ENCODE peak calls at places on chromosomes 2 and 18, in seven cellular contexts. T is ovary, P is progenitor cell of endocrine pancreas, D is breast epithelium, M is cardiac muscle cell, Y is pancreas, J is neural progenitor cell. K is an unnamed sample.

GRCh38 chr2:133414486-133415209 is 153.6 kb downstream of the NCKAP5 start:
- DNase-seq in Y (no peak), D (no peak), M (no peak), J (no peak), P (no peak), T (no peak), K (no peak)

GRCh38 chr2:223896751-223897320 is 48.3 kb downstream of the WDFY1 start:
- DNase-seq in D (no peak), Y (no peak), T (no peak), P (no peak), M (no peak), J (no peak), K (no peak)

GRCh38 chr2:64718250-64718866 is 64.6 kb upstream of the SERTAD2 start:
- DNase-seq in M (no peak), D (no peak), T (no peak), P (no peak), J (no peak), Y (no peak), K (no peak)

GRCh38 chr2:70044290-70045040 is 42.8 kb upstream of the PCBP1 start:
- DNase-seq in Y (no peak), T (no peak), J (no peak), D (no peak), P (no peak), M (no peak), K (no peak)

GRCh38 chr2:188079176-188079575 is 212.5 kb upstream of the GULP1 start:
- DNase-seq in D (no peak), P (no peak), M (no peak), J (no peak), Y (no peak), T (no peak), K (no peak)

GRCh38 chr2:26696352-26696816 is 3.9 kb downstream of the KCNK3 start:
- DNase-seq in P (no peak), J (no peak), D (no peak), M (peak), T (no peak), Y (peak), K (no peak)

GRCh38 chr18:75267643-75268184 is 57.1 kb downstream of the TSHZ1 start:
- DNase-seq in D (no peak), M (no peak), T (no peak), Y (no peak), P (no peak), J (no peak), K (no peak)

GRCh38 chr2:234494361-234495075 is 2.4 kb downstream of the ARL4C start:
- DNase-seq in J (peak), Y (no peak), P (no peak), M (peak), T (no peak), D (peak), K (no peak)

GRCh38 chr2:109201465-109202420 is 72.7 kb downstream of the SH3RF3 start:
- DNase-seq in D (no peak), P (no peak), J (no peak), T (no peak), M (no peak), Y (no peak), K (no peak)

DNA sequence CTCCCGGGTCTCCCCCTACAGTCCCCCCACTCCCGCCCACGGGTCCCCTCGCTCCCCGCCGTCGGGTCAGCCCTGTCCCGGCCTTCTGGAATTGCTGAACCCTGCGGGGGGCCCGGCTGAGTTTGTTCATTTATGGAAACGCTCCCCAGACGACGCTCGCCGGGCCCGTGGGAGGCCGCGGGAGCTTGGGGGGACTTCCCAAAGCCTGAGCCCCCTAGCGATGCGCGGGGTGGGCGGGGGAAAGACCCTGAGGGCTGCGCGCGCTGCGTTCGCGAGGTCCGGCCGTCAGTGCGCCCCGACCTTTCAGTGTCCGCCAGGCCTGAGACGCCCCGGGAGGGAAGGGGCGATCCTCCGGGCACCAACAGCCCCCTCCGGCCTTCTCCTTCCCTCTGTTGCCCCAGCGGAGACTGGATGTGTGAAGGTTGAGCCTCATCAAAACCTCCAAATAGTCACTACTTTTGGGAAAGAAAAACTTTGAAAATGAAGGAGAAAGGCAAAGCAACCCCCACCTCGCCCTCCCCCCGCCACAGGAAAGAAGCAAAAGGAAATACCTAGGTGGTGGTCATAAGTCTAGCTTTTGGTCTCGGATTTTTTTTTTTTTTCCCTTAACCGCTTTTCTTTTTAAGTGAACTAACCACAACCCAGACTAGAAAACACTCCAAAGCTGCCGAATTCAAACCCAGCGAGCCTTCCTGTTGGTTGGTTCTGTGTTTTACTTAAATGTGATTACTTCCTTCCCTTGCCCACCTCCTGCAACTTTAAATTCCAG is 509 bp upstream of the CYS1 start:
- DNase-seq in Y (peak), T (no peak), J (peak), D (no peak), P (no peak), M (no peak), K (no peak)
- TF ChIP-seq CTCF in Y (no peak), T (no peak), J (no peak), D (no peak), P (no peak), M (no peak), K (no peak)

DNA sequence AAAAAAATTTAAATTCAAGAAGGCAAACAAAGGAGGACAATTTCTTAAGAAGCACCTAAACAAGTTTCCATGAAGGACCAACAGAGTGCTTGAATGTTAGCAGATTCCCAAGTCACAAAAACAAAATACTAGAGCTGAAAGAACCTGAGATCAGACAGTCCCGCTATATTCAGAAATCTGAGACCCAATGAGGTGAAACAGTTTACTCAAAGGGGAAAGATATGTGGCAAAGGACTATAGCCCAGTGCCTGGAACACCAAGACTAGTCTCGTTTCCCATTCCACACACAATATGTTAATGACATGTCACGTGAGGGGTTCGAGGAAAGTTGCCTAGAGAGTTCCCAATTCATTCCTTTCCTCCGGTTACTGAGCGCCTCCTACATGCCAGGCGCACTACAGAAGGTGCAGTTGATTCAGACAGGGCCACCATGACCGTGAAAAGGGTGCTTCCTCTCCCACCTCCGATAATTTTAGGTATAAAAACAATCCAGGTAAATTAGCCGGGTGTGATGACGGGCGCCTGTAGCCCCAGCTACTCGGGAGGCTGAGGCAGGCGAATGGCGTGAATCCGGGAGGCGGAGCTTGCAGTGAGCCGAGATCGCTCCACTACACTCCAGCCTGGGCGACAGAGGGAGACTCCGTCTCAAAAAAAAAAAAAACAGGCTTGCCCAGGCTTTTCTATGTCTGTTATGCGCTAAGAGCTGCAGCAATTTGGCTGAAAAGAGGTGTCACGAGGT is 617 bp downstream of the SRBD1 start:
- DNase-seq in D (peak), M (peak), J (peak), T (peak), Y (peak), P (peak), K (peak)
- TF ChIP-seq CTCF in D (peak), M (peak), J (peak), T (no peak), Y (no peak), P (peak), K (no peak)

GRCh38 chr18:62061812-62062211 is 125.0 kb downstream of the PIGN start:
- DNase-seq in T (no peak), Y (no peak), M (no peak), D (no peak), P (no peak), J (no peak), K (no peak)
- TF ChIP-seq CTCF in T (no peak), Y (no peak), M (no peak), D (no peak), P (no peak), J (no peak), K (no peak)

DNA sequence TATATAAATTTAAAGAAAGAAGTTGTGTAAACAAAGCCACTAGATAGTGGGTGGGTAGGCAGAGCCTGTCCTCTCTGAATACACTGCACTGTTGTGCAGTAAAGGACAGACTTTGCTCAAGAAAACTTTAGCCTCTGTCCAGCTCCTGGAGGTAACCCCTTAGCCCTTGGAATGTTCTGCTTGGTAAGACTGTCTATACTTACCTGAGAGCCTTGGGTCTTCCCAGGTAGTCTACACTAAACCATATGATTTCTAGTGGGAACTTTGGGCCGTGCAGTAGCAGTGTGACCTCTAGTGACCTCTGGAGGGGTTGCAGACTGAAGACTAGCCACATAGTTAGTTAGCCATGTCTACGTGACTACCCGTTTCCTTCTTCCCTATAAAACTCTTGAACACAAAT is 678.3 kb upstream of the NRXN1 start:
- DNase-seq in T (no peak), P (no peak), M (peak), D (no peak), Y (no peak), J (peak), K (no peak)
- TF ChIP-seq CTCF in T (no peak), P (peak), M (no peak), D (no peak), Y (peak), J (peak), K (no peak)

GRCh38 chr18:48320639-48320945 is 88.6 kb downstream of the ZBTB7C start:
- DNase-seq in P (no peak), T (no peak), J (no peak), D (no peak), Y (no peak), M (no peak), K (no peak)

GRCh38 chr18:48316177-48316576 is 93.0 kb downstream of the ZBTB7C start:
- DNase-seq in P (no peak), Y (no peak), T (no peak), D (no peak), J (no peak), M (no peak), K (no peak)

GRCh38 chr18:48318481-48318880 is 90.7 kb downstream of the ZBTB7C start:
- DNase-seq in T (no peak), J (no peak), M (no peak), Y (no peak), D (no peak), P (no peak), K (no peak)

GRCh38 chr18:48319796-48320638 is 89.2 kb downstream of the ZBTB7C start:
- DNase-seq in M (no peak), T (no peak), D (no peak), P (no peak), Y (no peak), J (no peak), K (no peak)

DNA sequence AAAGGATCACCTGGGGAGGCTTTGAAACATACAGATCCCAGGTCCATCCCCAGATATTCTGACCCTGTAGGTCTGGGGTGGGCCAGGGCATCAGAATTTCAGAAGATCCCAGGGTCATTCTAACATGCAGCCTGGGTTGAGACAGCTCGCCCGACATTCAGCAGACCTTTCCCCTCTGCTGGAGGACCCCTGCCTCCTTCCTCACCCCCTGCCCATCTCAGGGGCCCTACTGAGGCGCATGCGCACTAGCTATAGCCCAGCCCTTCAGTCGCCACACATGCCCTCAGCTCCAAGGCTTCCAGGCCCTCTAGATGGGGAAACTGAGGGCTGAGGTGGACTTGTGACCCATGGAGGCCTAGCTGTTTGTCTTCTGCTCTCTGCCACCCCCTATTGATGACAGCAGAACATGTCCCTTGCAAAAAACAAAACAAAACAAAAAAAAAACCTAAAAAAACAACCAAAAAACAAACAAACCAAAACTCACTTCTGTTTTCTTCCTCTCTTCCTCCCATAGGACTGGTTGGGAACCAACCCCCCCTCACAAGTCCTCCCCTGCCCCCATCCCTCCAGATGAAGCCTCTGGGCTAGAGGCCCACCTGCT is 91.3 kb downstream of the ZBTB7C start:
- DNase-seq in D (no peak), P (no peak), M (no peak), T (no peak), Y (no peak), J (no peak), K (no peak)
- TF ChIP-seq CTCF in D (no peak), P (peak), M (no peak), T (no peak), Y (no peak), J (peak), K (no peak)

GRCh38 chr2:30372836-30373235 is 74.2 kb upstream of the LCLAT1 start:
- DNase-seq in D (no peak), M (no peak), J (no peak), P (no peak), T (no peak), Y (no peak), K (no peak)

GRCh38 chr2:30375915-30376314 is 71.1 kb upstream of the LCLAT1 start:
- DNase-seq in Y (no peak), J (no peak), P (no peak), T (no peak), M (no peak), D (no peak), K (no peak)

GRCh38 chr2:30374380-30374779 is 72.7 kb upstream of the LCLAT1 start:
- DNase-seq in J (no peak), M (no peak), Y (no peak), D (no peak), T (no peak), P (no peak), K (no peak)

GRCh38 chr2:30371772-30372373 is 75.2 kb upstream of the LCLAT1 start:
- DNase-seq in M (no peak), T (no peak), Y (no peak), J (no peak), P (no peak), D (peak), K (no peak)

GRCh38 chr2:30373881-30374302 is 73.2 kb upstream of the LCLAT1 start:
- DNase-seq in T (no peak), J (no peak), D (no peak), P (no peak), Y (no peak), M (no peak), K (no peak)
- TF ChIP-seq CTCF in T (no peak), J (no peak), D (no peak), P (no peak), Y (no peak), M (no peak), K (no peak)

GRCh38 chr2:45072862-45073237 is 63.6 kb upstream of the SIX2 start:
- DNase-seq in P (no peak), D (no peak), M (peak), T (no peak), Y (no peak), J (no peak), K (no peak)

GRCh38 chr2:45068643-45069140 is 59.4 kb upstream of the SIX2 start:
- DNase-seq in J (no peak), D (no peak), T (no peak), Y (no peak), M (no peak), P (no peak), K (no peak)

GRCh38 chr2:45069711-45070664 is 60.7 kb upstream of the SIX2 start:
- DNase-seq in D (no peak), M (no peak), J (peak), Y (no peak), T (no peak), P (no peak), K (no peak)

GRCh38 chr2:45072064-45072861 is 63.0 kb upstream of the SIX2 start:
- DNase-seq in D (no peak), J (no peak), Y (no peak), P (no peak), M (no peak), T (no peak), K (no peak)

GRCh38 chr2:45067859-45068642 is 58.8 kb upstream of the SIX2 start:
- DNase-seq in P (no peak), J (peak), M (peak), T (no peak), D (no peak), Y (no peak), K (no peak)
- TF ChIP-seq CTCF in P (no peak), J (no peak), M (peak), T (no peak), D (no peak), Y (no peak), K (no peak)

GRCh38 chr2:197311521-197312033 is 997 bp upstream of the ANKRD44 start:
- DNase-seq in M (no peak), J (no peak), Y (no peak), D (no peak), T (no peak), P (no peak), K (no peak)

GRCh38 chr2:197310271-197310939 is at the start of gene ANKRD44:
- DNase-seq in P (peak), Y (peak), D (peak), J (peak), M (peak), T (peak), K (peak)

GRCh38 chr2:197312186-197312585 is 1.6 kb upstream of the ANKRD44 start:
- DNase-seq in P (no peak), Y (no peak), D (no peak), T (no peak), J (no peak), M (no peak), K (no peak)

GRCh38 chr2:197310940-197311485 is 433 bp upstream of the ANKRD44 start:
- DNase-seq in J (no peak), M (no peak), D (no peak), Y (no peak), T (no peak), P (no peak), K (no peak)

DNA sequence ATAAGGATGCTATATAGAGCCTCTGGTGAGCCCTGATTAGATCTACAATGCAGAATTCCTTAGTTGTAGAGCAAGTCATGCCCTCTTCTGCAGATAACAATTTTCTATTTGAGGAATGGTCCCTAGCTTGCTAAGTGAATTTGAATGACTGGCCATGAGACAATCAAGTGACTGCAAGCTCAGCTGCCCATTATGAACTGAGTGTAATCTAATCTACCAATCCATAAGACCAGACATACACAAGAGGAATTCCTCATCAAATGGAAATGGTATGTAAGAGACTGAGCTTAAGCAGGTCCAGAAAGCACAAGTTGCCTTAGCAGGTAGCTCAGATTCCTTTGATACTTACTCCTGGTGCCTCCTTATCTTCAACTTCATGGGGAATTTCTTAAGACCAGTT is 4.8 kb upstream of the ANKRD44 start:
- DNase-seq in Y (no peak), P (no peak), D (no peak), T (no peak), M (no peak), J (no peak), K (no peak)
- TF ChIP-seq CTCF in Y (no peak), P (no peak), D (no peak), T (no peak), M (no peak), J (no peak), K (no peak)

GRCh38 chr2:231399046-231399852 is 3.7 kb downstream of the B3GNT7 start:
- DNase-seq in T (peak), M (no peak), D (no peak), Y (no peak), J (no peak), P (no peak), K (no peak)

GRCh38 chr2:231397928-231398294 is 2.4 kb downstream of the B3GNT7 start:
- DNase-seq in T (no peak), D (no peak), J (no peak), P (no peak), Y (no peak), M (no peak), K (no peak)

GRCh38 chr2:231397011-231397927 is 1.8 kb downstream of the B3GNT7 start:
- DNase-seq in D (no peak), P (no peak), M (no peak), T (no peak), Y (no peak), J (no peak), K (no peak)

GRCh38 chr2:231398585-231398984 is 3.1 kb downstream of the B3GNT7 start:
- DNase-seq in D (no peak), Y (no peak), T (no peak), P (no peak), J (no peak), M (no peak), K (no peak)

DNA sequence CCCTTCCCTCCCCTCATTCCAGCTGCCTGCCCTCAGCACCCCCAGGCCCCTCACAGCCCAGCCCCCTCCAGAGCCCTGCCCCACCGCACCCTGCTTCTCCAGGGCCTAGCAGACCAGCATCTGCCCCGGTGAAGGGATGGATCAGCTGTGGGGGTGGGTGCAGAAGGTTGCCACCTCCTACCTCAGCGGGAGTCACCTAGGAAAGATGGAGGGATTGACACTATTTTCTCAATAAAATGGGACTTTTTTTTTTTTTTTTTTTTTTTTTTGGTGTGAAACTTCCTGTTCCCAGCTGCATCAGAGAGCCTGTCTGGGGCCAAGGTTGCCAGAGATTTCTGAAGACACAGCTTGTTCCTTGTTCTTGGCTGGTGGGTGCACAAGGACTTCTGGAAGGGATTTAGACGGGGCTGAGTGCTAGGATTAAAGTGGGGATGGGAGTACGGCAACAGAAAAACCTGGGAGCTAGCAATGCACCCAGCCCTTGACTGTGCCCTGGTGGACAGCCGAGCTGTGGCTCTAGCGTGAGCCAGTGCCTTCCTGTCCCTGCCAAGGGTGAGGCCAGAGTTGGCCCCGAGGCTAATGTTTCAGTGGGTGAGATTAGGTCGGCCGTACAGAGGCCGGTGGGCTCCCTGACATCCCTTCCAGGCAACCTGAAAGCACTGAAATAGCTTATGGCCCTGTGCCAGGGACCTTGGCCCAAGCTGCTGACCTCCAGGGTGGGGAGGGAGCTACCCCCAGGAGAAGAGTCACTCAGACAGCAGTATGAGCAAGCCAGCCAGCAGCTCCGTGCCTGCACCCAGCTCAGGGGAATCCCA is 4.5 kb downstream of the B3GNT7 start:
- DNase-seq in J (no peak), Y (peak), P (no peak), M (peak), D (no peak), T (peak), K (no peak)
- TF ChIP-seq CTCF in J (no peak), Y (no peak), P (no peak), M (peak), D (no peak), T (no peak), K (no peak)